ENCODE peak calls at places on chromosomes 11 and 22, in nine cellular contexts. One of them, this sample, is unnamed. For H3K4me1, the result is how much of the 10 kb centered on the place peaks cover.

GRCh38 chr11:2325719-2326118 is 23.9 kb downstream of the TSPAN32 start:
- DNase-seq in HAP-1: no peak
- DNase-seq in cardiac muscle cell: peak
- DNase-seq in A549: no peak
- DNase-seq in lower lobe of right lung: no peak
- DNase-seq in CD4-positive, alpha-beta memory T cell: no peak
- DNase-seq in HCT116: no peak
- DNase-seq in heart left ventricle: peak
- DNase-seq in body of pancreas: peak
- DNase-seq in this sample: no peak

GRCh38 chr11:70595452-70595851 is 197.1 kb downstream of the CTTN start:
- DNase-seq in HAP-1: no peak
- DNase-seq in cardiac muscle cell: no peak
- DNase-seq in A549: no peak
- DNase-seq in lower lobe of right lung: no peak
- DNase-seq in CD4-positive, alpha-beta memory T cell: no peak
- DNase-seq in HCT116: no peak
- DNase-seq in heart left ventricle: no peak
- DNase-seq in body of pancreas: no peak
- DNase-seq in this sample: no peak

GRCh38 chr11:107819361-107820014 is 39.1 kb downstream of the SLC35F2 start:
- DNase-seq in HAP-1: no peak
- DNase-seq in cardiac muscle cell: peak
- DNase-seq in A549: no peak
- DNase-seq in lower lobe of right lung: no peak
- DNase-seq in CD4-positive, alpha-beta memory T cell: no peak
- DNase-seq in HCT116: no peak
- DNase-seq in heart left ventricle: no peak
- DNase-seq in body of pancreas: no peak
- DNase-seq in this sample: no peak

GRCh38 chr11:47667135-47667534 is 24.8 kb upstream of the MTCH2 start:
- DNase-seq in HAP-1: no peak
- DNase-seq in cardiac muscle cell: no peak
- DNase-seq in A549: no peak
- DNase-seq in lower lobe of right lung: no peak
- DNase-seq in CD4-positive, alpha-beta memory T cell: no peak
- DNase-seq in HCT116: no peak
- DNase-seq in heart left ventricle: no peak
- DNase-seq in body of pancreas: no peak
- DNase-seq in this sample: no peak

GRCh38 chr11:71268706-71269321 is 16.4 kb upstream of the SHANK2 start:
- DNase-seq in HAP-1: no peak
- DNase-seq in cardiac muscle cell: no peak
- DNase-seq in A549: no peak
- DNase-seq in lower lobe of right lung: no peak
- DNase-seq in CD4-positive, alpha-beta memory T cell: no peak
- DNase-seq in HCT116: no peak
- DNase-seq in heart left ventricle: no peak
- DNase-seq in body of pancreas: no peak
- DNase-seq in this sample: no peak

GRCh38 chr11:46397526-46397925 is 6.0 kb upstream of the CHRM4 start:
- DNase-seq in HAP-1: peak
- DNase-seq in cardiac muscle cell: no peak
- DNase-seq in A549: no peak
- DNase-seq in lower lobe of right lung: no peak
- DNase-seq in CD4-positive, alpha-beta memory T cell: no peak
- DNase-seq in HCT116: no peak
- DNase-seq in heart left ventricle: no peak
- DNase-seq in body of pancreas: no peak
- DNase-seq in this sample: no peak

GRCh38 chr22:46436595-46437163 is 100.7 kb downstream of the CELSR1 start:
- DNase-seq in HAP-1: no peak
- DNase-seq in cardiac muscle cell: peak
- DNase-seq in A549: no peak
- DNase-seq in lower lobe of right lung: no peak
- DNase-seq in CD4-positive, alpha-beta memory T cell: no peak
- DNase-seq in HCT116: no peak
- DNase-seq in heart left ventricle: no peak
- DNase-seq in body of pancreas: no peak
- DNase-seq in this sample: no peak

GRCh38 chr11:17343907-17344306 is 7.7 kb upstream of the NCR3LG1 start:
- DNase-seq in HAP-1: no peak
- DNase-seq in cardiac muscle cell: peak
- DNase-seq in A549: peak
- DNase-seq in lower lobe of right lung: no peak
- DNase-seq in CD4-positive, alpha-beta memory T cell: no peak
- DNase-seq in HCT116: peak
- DNase-seq in heart left ventricle: no peak
- DNase-seq in body of pancreas: no peak
- DNase-seq in this sample: no peak

GRCh38 chr22:31211504-31211861 is 615 bp upstream of the LIMK2 start:
- DNase-seq in HAP-1: no peak
- DNase-seq in cardiac muscle cell: no peak
- DNase-seq in A549: no peak
- DNase-seq in lower lobe of right lung: no peak
- DNase-seq in CD4-positive, alpha-beta memory T cell: no peak
- DNase-seq in HCT116: no peak
- DNase-seq in heart left ventricle: no peak
- DNase-seq in body of pancreas: no peak
- DNase-seq in this sample: no peak

GRCh38 chr22:31212783-31213626 is 907 bp downstream of the LIMK2 start:
- DNase-seq in HAP-1: no peak
- DNase-seq in cardiac muscle cell: no peak
- DNase-seq in A549: no peak
- DNase-seq in lower lobe of right lung: no peak
- DNase-seq in CD4-positive, alpha-beta memory T cell: no peak
- DNase-seq in HCT116: no peak
- DNase-seq in heart left ventricle: no peak
- DNase-seq in body of pancreas: no peak
- DNase-seq in this sample: no peak

GRCh38 chr22:31211862-31212730 is at the start of gene LIMK2:
- DNase-seq in HAP-1: peak
- DNase-seq in cardiac muscle cell: peak
- DNase-seq in A549: peak
- DNase-seq in lower lobe of right lung: peak
- DNase-seq in CD4-positive, alpha-beta memory T cell: peak
- DNase-seq in HCT116: peak
- DNase-seq in heart left ventricle: peak
- DNase-seq in body of pancreas: peak
- DNase-seq in this sample: peak

GRCh38 chr22:31217890-31218287 is 5.8 kb downstream of the LIMK2 start:
- DNase-seq in HAP-1: no peak
- DNase-seq in cardiac muscle cell: peak
- DNase-seq in A549: no peak
- DNase-seq in lower lobe of right lung: no peak
- DNase-seq in CD4-positive, alpha-beta memory T cell: no peak
- DNase-seq in HCT116: no peak
- DNase-seq in heart left ventricle: no peak
- DNase-seq in body of pancreas: no peak
- DNase-seq in this sample: no peak

DNA sequence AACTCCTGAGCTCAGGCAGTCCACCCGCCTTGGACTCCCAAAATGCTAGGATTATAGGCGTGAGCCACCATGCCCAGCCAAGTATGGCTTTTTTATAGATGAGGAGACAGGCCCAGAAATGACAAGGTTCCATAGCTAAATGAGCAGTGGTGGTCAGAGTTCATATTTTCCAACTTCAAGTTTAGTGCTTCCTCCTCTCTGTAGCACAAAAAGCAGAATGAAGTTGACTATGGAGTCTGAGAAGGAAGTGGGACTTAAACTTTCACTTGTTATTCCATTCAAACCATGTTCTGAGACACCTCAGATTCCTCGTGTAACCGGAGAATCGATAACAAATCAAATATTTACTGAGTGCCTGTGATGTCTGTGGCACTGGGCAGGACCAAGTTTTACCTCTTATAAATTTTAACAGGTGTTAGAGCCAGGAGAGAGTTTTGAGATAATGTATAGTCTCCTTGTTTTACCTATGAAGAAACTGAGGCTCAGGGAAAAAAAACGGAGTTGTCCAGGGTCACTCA is 3.0 kb downstream of the LIMK2 start:
- DNase-seq in HAP-1: no peak
- DNase-seq in cardiac muscle cell: no peak
- DNase-seq in A549: no peak
- DNase-seq in lower lobe of right lung: no peak
- DNase-seq in CD4-positive, alpha-beta memory T cell: no peak
- DNase-seq in HCT116: no peak
- DNase-seq in heart left ventricle: no peak
- DNase-seq in body of pancreas: no peak
- DNase-seq in this sample: no peak
- H3K4me1 ChIP-seq in HAP-1: under half
- H3K4me1 ChIP-seq in cardiac muscle cell: under half
- H3K4me1 ChIP-seq in A549: under half
- H3K4me1 ChIP-seq in lower lobe of right lung: half or more
- H3K4me1 ChIP-seq in CD4-positive, alpha-beta memory T cell: half or more
- H3K4me1 ChIP-seq in HCT116: under half
- H3K4me1 ChIP-seq in heart left ventricle: half or more
- H3K4me1 ChIP-seq in body of pancreas: half or more
- H3K4me1 ChIP-seq in this sample: under half

DNA sequence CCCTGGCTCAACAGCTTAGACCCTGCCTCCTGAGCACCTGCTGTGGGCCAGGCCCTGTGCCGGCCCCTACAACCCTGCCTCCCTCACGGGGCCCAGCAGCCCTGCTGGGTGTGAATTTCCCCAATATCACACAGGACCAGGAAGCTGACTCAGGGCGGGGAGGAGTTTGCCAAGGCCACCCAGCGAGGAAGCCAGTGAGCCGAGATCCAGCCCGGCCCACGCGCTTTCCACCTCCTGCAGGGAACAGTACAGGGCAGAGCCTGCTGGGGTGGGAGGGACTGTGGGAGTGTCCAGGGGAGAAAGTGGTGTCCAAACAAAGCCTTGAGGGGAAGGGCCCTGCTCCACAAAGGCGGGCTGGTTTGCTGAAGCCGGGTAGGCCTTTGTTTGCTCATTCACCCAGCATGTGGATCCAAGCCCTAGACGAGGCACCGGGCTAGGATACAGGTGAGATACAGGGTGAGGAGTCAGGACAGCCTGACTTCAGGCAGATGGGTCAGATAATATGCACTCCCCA is 26.8 kb downstream of the RPL3 start:
- DNase-seq in HAP-1: peak
- DNase-seq in cardiac muscle cell: peak
- DNase-seq in A549: peak
- DNase-seq in lower lobe of right lung: peak
- DNase-seq in CD4-positive, alpha-beta memory T cell: no peak
- DNase-seq in HCT116: peak
- DNase-seq in heart left ventricle: peak
- DNase-seq in body of pancreas: peak
- DNase-seq in this sample: peak
- H3K4me1 ChIP-seq in HAP-1: under half
- H3K4me1 ChIP-seq in cardiac muscle cell: under half
- H3K4me1 ChIP-seq in A549: half or more
- H3K4me1 ChIP-seq in lower lobe of right lung: half or more
- H3K4me1 ChIP-seq in CD4-positive, alpha-beta memory T cell: under half
- H3K4me1 ChIP-seq in HCT116: half or more
- H3K4me1 ChIP-seq in heart left ventricle: under half
- H3K4me1 ChIP-seq in body of pancreas: half or more
- H3K4me1 ChIP-seq in this sample: under half

GRCh38 chr11:114015117-114015516 is 40.2 kb downstream of the HTR3A start:
- DNase-seq in HAP-1: no peak
- DNase-seq in cardiac muscle cell: no peak
- DNase-seq in A549: no peak
- DNase-seq in lower lobe of right lung: no peak
- DNase-seq in CD4-positive, alpha-beta memory T cell: no peak
- DNase-seq in HCT116: no peak
- DNase-seq in heart left ventricle: no peak
- DNase-seq in body of pancreas: no peak
- DNase-seq in this sample: no peak

GRCh38 chr11:114011443-114011842 is 36.5 kb downstream of the HTR3A start:
- DNase-seq in HAP-1: no peak
- DNase-seq in cardiac muscle cell: no peak
- DNase-seq in A549: no peak
- DNase-seq in lower lobe of right lung: no peak
- DNase-seq in CD4-positive, alpha-beta memory T cell: no peak
- DNase-seq in HCT116: no peak
- DNase-seq in heart left ventricle: no peak
- DNase-seq in body of pancreas: no peak
- DNase-seq in this sample: no peak

GRCh38 chr11:114008331-114008730 is 33.4 kb downstream of the HTR3A start:
- DNase-seq in HAP-1: no peak
- DNase-seq in cardiac muscle cell: no peak
- DNase-seq in A549: no peak
- DNase-seq in lower lobe of right lung: no peak
- DNase-seq in CD4-positive, alpha-beta memory T cell: no peak
- DNase-seq in HCT116: no peak
- DNase-seq in heart left ventricle: no peak
- DNase-seq in body of pancreas: no peak
- DNase-seq in this sample: no peak

GRCh38 chr11:114010931-114011330 is 36.0 kb downstream of the HTR3A start:
- DNase-seq in HAP-1: no peak
- DNase-seq in cardiac muscle cell: no peak
- DNase-seq in A549: no peak
- DNase-seq in lower lobe of right lung: no peak
- DNase-seq in CD4-positive, alpha-beta memory T cell: no peak
- DNase-seq in HCT116: no peak
- DNase-seq in heart left ventricle: no peak
- DNase-seq in body of pancreas: no peak
- DNase-seq in this sample: no peak
- H3K4me1 ChIP-seq in HAP-1: under half
- H3K4me1 ChIP-seq in cardiac muscle cell: under half
- H3K4me1 ChIP-seq in A549: under half
- H3K4me1 ChIP-seq in lower lobe of right lung: under half
- H3K4me1 ChIP-seq in CD4-positive, alpha-beta memory T cell: under half
- H3K4me1 ChIP-seq in HCT116: under half
- H3K4me1 ChIP-seq in heart left ventricle: under half
- H3K4me1 ChIP-seq in body of pancreas: under half
- H3K4me1 ChIP-seq in this sample: under half

GRCh38 chr22:37559521-37559900 is 769 bp upstream of the CDC42EP1 start:
- DNase-seq in HAP-1: no peak
- DNase-seq in cardiac muscle cell: no peak
- DNase-seq in A549: no peak
- DNase-seq in lower lobe of right lung: no peak
- DNase-seq in CD4-positive, alpha-beta memory T cell: no peak
- DNase-seq in HCT116: no peak
- DNase-seq in heart left ventricle: no peak
- DNase-seq in body of pancreas: no peak
- DNase-seq in this sample: no peak

GRCh38 chr22:37561209-37562048 is 1.1 kb downstream of the CDC42EP1 start:
- DNase-seq in HAP-1: peak
- DNase-seq in cardiac muscle cell: peak
- DNase-seq in A549: peak
- DNase-seq in lower lobe of right lung: peak
- DNase-seq in CD4-positive, alpha-beta memory T cell: peak
- DNase-seq in HCT116: peak
- DNase-seq in heart left ventricle: peak
- DNase-seq in body of pancreas: peak
- DNase-seq in this sample: peak

GRCh38 chr22:37562049-37562784 is 1.9 kb downstream of the CDC42EP1 start:
- DNase-seq in HAP-1: no peak
- DNase-seq in cardiac muscle cell: no peak
- DNase-seq in A549: no peak
- DNase-seq in lower lobe of right lung: no peak
- DNase-seq in CD4-positive, alpha-beta memory T cell: no peak
- DNase-seq in HCT116: no peak
- DNase-seq in heart left ventricle: peak
- DNase-seq in body of pancreas: peak
- DNase-seq in this sample: no peak

GRCh38 chr22:37559901-37560681 is at the start of gene CDC42EP1:
- DNase-seq in HAP-1: peak
- DNase-seq in cardiac muscle cell: peak
- DNase-seq in A549: peak
- DNase-seq in lower lobe of right lung: peak
- DNase-seq in CD4-positive, alpha-beta memory T cell: no peak
- DNase-seq in HCT116: no peak
- DNase-seq in heart left ventricle: peak
- DNase-seq in body of pancreas: peak
- DNase-seq in this sample: peak

DNA sequence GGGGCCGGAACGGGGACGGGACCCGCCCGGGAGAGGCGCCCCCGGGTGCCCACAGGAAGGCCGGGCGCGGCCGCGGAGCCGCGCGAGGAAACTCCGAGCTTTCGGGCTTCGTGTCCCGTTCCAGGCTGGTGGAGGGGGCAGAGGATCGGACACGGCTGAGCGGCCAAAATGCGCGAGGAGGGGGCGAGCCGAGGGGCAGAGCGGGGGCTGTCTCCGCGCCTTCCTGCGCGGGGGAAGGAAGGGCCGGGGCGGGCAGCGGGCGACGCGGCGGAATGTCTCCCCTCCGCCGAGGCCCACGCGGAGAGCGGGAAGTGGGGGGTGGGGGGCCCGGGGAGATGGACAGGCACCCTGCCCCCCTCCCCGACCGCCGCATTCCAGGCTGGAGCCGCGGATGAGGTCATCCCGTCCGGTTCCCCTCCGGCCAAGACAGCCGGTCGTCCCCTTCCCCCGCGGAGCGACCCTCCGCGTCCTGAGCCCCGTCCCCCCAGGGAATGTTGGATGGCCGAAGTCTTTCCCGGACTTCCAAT is 465 bp downstream of the CDC42EP1 start:
- DNase-seq in HAP-1: peak
- DNase-seq in cardiac muscle cell: peak
- DNase-seq in A549: no peak
- DNase-seq in lower lobe of right lung: peak
- DNase-seq in CD4-positive, alpha-beta memory T cell: no peak
- DNase-seq in HCT116: no peak
- DNase-seq in heart left ventricle: peak
- DNase-seq in body of pancreas: peak
- DNase-seq in this sample: no peak
- H3K4me1 ChIP-seq in HAP-1: under half
- H3K4me1 ChIP-seq in cardiac muscle cell: under half
- H3K4me1 ChIP-seq in A549: half or more
- H3K4me1 ChIP-seq in lower lobe of right lung: half or more
- H3K4me1 ChIP-seq in CD4-positive, alpha-beta memory T cell: under half
- H3K4me1 ChIP-seq in HCT116: half or more
- H3K4me1 ChIP-seq in heart left ventricle: half or more
- H3K4me1 ChIP-seq in body of pancreas: half or more
- H3K4me1 ChIP-seq in this sample: under half

This sample was measured in BE2C.